ENCODE peak calls at places on chromosomes 3 and 15, in four cellular contexts. Y, K, X and I are unnamed samples.

GRCh38 chr3:126207166-126207565 is 26.8 kb upstream of the ALDH1L1 start:
- DNase-seq in X (no peak), K (no peak), Y (no peak), I (no peak)

GRCh38 chr15:70437882-70438331 is 325.5 kb downstream of the UACA start:
- DNase-seq in X (no peak), K (no peak), Y (no peak), I (peak)

GRCh38 chr15:81073796-81074195 is 60.3 kb upstream of the CFAP161 start:
- DNase-seq in K (no peak), Y (no peak), X (no peak), I (no peak)

GRCh38 chr15:67145307-67145610 is 79.9 kb downstream of the SMAD3 start:
- DNase-seq in X (no peak), K (no peak), Y (no peak), I (no peak)

GRCh38 chr3:123692671-123693070 is 107.8 kb upstream of the HACD2 start:
- DNase-seq in X (no peak), Y (no peak), K (no peak), I (no peak)

GRCh38 chr3:67489816-67490215 is 164.6 kb downstream of the SUCLG2 start:
- DNase-seq in X (no peak), Y (no peak), K (no peak), I (no peak)

GRCh38 chr15:85858586-85859375 is 64.1 kb upstream of the KLHL25 start:
- DNase-seq in K (peak), Y (peak), X (peak), I (peak)

GRCh38 chr3:172357850-172358754 is 90.2 kb downstream of the GHSR start:
- DNase-seq in K (no peak), Y (no peak), X (no peak), I (no peak)

GRCh38 chr15:58889363-58889762 is 44.1 kb downstream of the SLTM start:
- DNase-seq in K (no peak), Y (no peak), X (no peak), I (no peak)

GRCh38 chr3:175258763-175259162 is 399.6 kb downstream of the NAALADL2 start:
- DNase-seq in Y (peak), X (no peak), K (no peak), I (no peak)

GRCh38 chr3:52570076-52570475 is 33.7 kb downstream of the UQCC5 start:
- DNase-seq in X (no peak), K (no peak), Y (no peak), I (no peak)

GRCh38 chr3:124829175-124829818 is 57.9 kb downstream of the ITGB5 start:
- DNase-seq in K (no peak), Y (no peak), X (no peak), I (no peak)

GRCh38 chr3:4712109-4712508 is 219.0 kb downstream of the ITPR1 start:
- DNase-seq in Y (peak), K (no peak), X (no peak), I (no peak)

GRCh38 chr3:192445768-192446644 is 281.3 kb downstream of the FGF12 start:
- DNase-seq in K (no peak), Y (no peak), X (no peak), I (no peak)

GRCh38 chr3:121431717-121432517 is 113.9 kb downstream of the POLQ start:
- DNase-seq in K (peak), Y (peak), X (peak), I (no peak)

GRCh38 chr15:100836501-100836900 is 43.1 kb upstream of the ALDH1A3 start:
- DNase-seq in X (no peak), K (no peak), Y (no peak), I (no peak)

GRCh38 chr3:128320551-128321340 is 145.9 kb downstream of the DNAJB8 start:
- DNase-seq in Y (no peak), K (no peak), X (no peak), I (no peak)

GRCh38 chr3:24483873-24484272 is 10.8 kb downstream of the THRB start:
- DNase-seq in X (no peak), K (no peak), Y (no peak), I (no peak)

GRCh38 chr3:74442683-74443082 is 171.8 kb downstream of the CNTN3 start:
- DNase-seq in K (no peak), Y (no peak), X (no peak), I (no peak)

GRCh38 chr3:122247825-122248185 is 64.3 kb downstream of the CASR start:
- DNase-seq in Y (no peak), K (no peak), X (no peak), I (no peak)

GRCh38 chr3:129228891-129229585 is 20.4 kb upstream of the COPG1 start:
- DNase-seq in K (no peak), X (no peak), Y (peak), I (peak)

GRCh38 chr15:66483131-66483566 is 14.4 kb downstream of the SNAPC5 start:
- DNase-seq in X (no peak), K (no peak), Y (peak), I (no peak)